ENCODE peak calls at places on chromosome 3, in four cellular contexts. X, J, N and U are unnamed samples.

GRCh38 chr3:49901351-49902339 is 2.0 kb downstream of the MST1R start:
- DNase-seq in X (no peak), J (no peak), N (no peak), U (peak)

GRCh38 chr3:38717603-38718240 is 68.2 kb upstream of the SCN5A start:
- DNase-seq in X (no peak), J (no peak), N (no peak), U (no peak)

GRCh38 chr3:33597257-33597689 is 120.8 kb downstream of the CLASP2 start:
- DNase-seq in X (no peak), J (no peak), N (no peak), U (no peak)

GRCh38 chr3:72664576-72664975 is 183.7 kb downstream of the SHQ1 start:
- DNase-seq in X (no peak), J (no peak), N (peak), U (no peak)

GRCh38 chr3:38645076-38645475 is 4.4 kb downstream of the SCN5A start:
- DNase-seq in X (no peak), J (peak), N (no peak), U (no peak)

GRCh38 chr3:133593243-133593642 is 19.8 kb downstream of the CDV3 start:
- DNase-seq in X (no peak), J (no peak), N (no peak), U (no peak)

GRCh38 chr3:40779039-40779438 is 254.3 kb downstream of the ZNF621 start:
- DNase-seq in X (no peak), J (no peak), N (no peak), U (no peak)

GRCh38 chr3:149010504-149010951 is 19.2 kb downstream of the GYG1 start:
- DNase-seq in X (no peak), J (no peak), N (no peak), U (no peak)

GRCh38 chr3:19540464-19540863 is 392.2 kb downstream of the KCNH8 start:
- DNase-seq in X (no peak), J (no peak), N (no peak), U (no peak)